ENCODE peak calls at places on chromosomes 1 and 21, in six cellular contexts. O is AG09319, V is GM20000, Z is breast epithelium, L is psoas muscle, W is DND-41. I is an unnamed sample.

GRCh38 chr1:118862755-118863154 is 125.4 kb downstream of the TBX15 start:
- DNase-seq in V (no peak), O (no peak), Z (no peak), L (no peak), W (no peak), I (no peak)

GRCh38 chr1:25550683-25551310 is 7.4 kb downstream of the LDLRAP1 start:
- DNase-seq in W (no peak), Z (no peak), V (no peak), O (no peak), L (no peak), I (no peak)

GRCh38 chr1:45004281-45004920 is 6.7 kb downstream of the HECTD3 start:
- DNase-seq in O (no peak), V (no peak), L (no peak), W (no peak), Z (no peak), I (no peak)

GRCh38 chr1:201009967-201010645 is 13.4 kb downstream of the KIF21B start:
- DNase-seq in W (no peak), Z (no peak), O (no peak), L (no peak), V (no peak), I (no peak)

GRCh38 chr1:47792786-47793185 is 204.4 kb downstream of the TRABD2B start:
- DNase-seq in V (no peak), L (no peak), Z (no peak), O (no peak), W (no peak), I (no peak)

GRCh38 chr1:109876617-109877319 is 33.9 kb upstream of the CSF1 start:
- DNase-seq in V (no peak), Z (no peak), W (no peak), O (no peak), L (no peak), I (no peak)

GRCh38 chr1:241475688-241476087 is 43.9 kb downstream of the FH start:
- DNase-seq in V (no peak), L (no peak), W (no peak), O (no peak), Z (no peak), I (no peak)

GRCh38 chr1:116203936-116204335 is 92.7 kb downstream of the MAB21L3 start:
- DNase-seq in W (no peak), Z (no peak), V (no peak), O (no peak), L (no peak), I (no peak)

GRCh38 chr1:204972461-204972860 is 70.6 kb upstream of the CNTN2 start:
- DNase-seq in L (no peak), O (no peak), W (no peak), Z (no peak), V (no peak), I (no peak)

GRCh38 chr1:161420763-161421455 is 53.2 kb upstream of the CFAP126 start:
- DNase-seq in W (no peak), Z (no peak), O (no peak), L (no peak), V (no peak), I (no peak)

GRCh38 chr21:31714741-31715365 is 17.1 kb downstream of the SCAF4 start:
- DNase-seq in L (no peak), O (no peak), W (no peak), Z (no peak), V (no peak), I (no peak)

GRCh38 chr1:201111156-201111555 is 1.1 kb downstream of the CACNA1S start:
- DNase-seq in O (no peak), L (no peak), V (no peak), Z (no peak), W (no peak), I (no peak)

GRCh38 chr1:117821782-117822447 is 107.5 kb downstream of the GDAP2 start:
- DNase-seq in Z (no peak), V (no peak), L (no peak), W (peak; percentile 23), O (peak; percentile 82), I (no peak)

GRCh38 chr1:151060241-151061011 is at the start of gene MLLT11:
- DNase-seq in Z (no peak), O (no peak), W (peak; percentile 91), V (peak; percentile 36), L (peak; percentile 27), I (no peak)

GRCh38 chr1:169509354-169509753 is 23.6 kb upstream of the SLC19A2 start:
- DNase-seq in V (no peak), L (no peak), O (no peak), Z (no peak), W (no peak), I (no peak)

GRCh38 chr21:32143222-32143939 is 135.5 kb downstream of the MIS18A start:
- DNase-seq in Z (no peak), L (peak; percentile 36), O (peak; percentile 14), W (no peak), V (no peak), I (no peak)

GRCh38 chr21:33478858-33479678 is 706 bp downstream of the TMEM50B start:
- DNase-seq in L (peak; percentile 29), Z (no peak), V (peak; percentile 76), W (peak; percentile 52), O (no peak), I (peak; percentile 75)

GRCh38 chr1:153395136-153395685 is 4.3 kb upstream of the S100A8 start:
- DNase-seq in W (no peak), L (peak; percentile 35), Z (no peak), O (no peak), V (no peak), I (peak; percentile 49)

GRCh38 chr1:13520985-13521384 is 7.2 kb upstream of the LRRC38 start:
- DNase-seq in V (no peak), O (no peak), L (no peak), W (no peak), Z (no peak), I (no peak)

GRCh38 chr1:228099331-228099732 is 3.8 kb downstream of the C1orf35 start:
- DNase-seq in O (no peak), Z (no peak), W (no peak), V (peak; percentile 2), L (peak; percentile 7), I (peak; percentile 68)

GRCh38 chr1:100538935-100539835 is 1.2 kb downstream of the GPR88 start:
- DNase-seq in L (peak; percentile 19), O (no peak), W (no peak), V (peak; percentile 60), Z (no peak), I (no peak)
- TF ChIP-seq CTCF in L (no peak), O (peak; percentile 15), W (no peak), V (no peak), Z (no peak), I (no peak)

GRCh38 chr1:235330918-235331285 is 2.5 kb downstream of the GGPS1 start:
- DNase-seq in O (no peak), Z (no peak), W (no peak), L (no peak), V (no peak), I (no peak)

GRCh38 chr1:235327559-235328270 is at the start of gene ARID4B:
- DNase-seq in O (no peak), W (no peak), L (peak; percentile 78), Z (peak; percentile 81), V (peak; percentile 95), I (no peak)

GRCh38 chr1:235331391-235331790 is 3.0 kb downstream of the GGPS1 start:
- DNase-seq in Z (no peak), W (no peak), V (no peak), O (no peak), L (no peak), I (no peak)

GRCh38 chr1:235328271-235329138 is at the start of gene GGPS1:
- DNase-seq in W (peak; percentile 98), O (peak; percentile 99), L (peak; percentile 98), Z (peak; percentile 98), V (peak; percentile 92), I (peak; percentile 99)

DNA sequence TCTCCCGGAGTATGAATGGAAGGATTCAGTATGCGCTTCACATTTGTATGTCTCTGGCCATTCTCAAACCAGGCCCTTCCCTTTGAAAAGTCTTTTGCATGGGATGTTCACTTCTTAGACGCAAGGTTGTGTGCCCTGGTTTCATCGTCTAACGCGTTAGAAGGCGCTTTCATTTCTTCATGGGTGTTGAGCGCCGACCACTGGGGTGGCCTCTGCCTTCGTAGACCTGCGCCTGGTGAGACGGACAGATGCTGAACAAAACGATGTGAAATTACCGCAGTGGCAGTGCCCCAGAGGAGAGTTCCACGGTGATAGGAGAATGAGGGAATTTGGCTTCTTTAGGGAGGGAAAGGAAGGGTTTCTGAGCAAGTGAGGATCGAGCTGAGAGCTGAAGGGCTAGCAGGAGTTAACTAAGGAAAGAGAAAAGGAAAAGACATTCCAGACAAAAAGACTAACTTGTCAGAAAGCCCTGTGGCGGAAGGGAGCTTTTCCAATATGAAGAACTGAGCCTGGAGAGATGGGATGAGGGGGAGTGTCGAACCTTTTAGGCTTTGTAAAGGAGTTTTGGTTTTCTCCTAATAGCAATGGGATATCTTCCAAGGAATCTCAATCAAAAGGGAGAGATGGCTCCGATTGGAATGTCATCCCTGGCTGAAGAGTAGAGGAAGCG is 904 bp downstream of the GGPS1 start:
- DNase-seq in W (peak; percentile 54), Z (no peak), V (peak; percentile 44), L (no peak), O (no peak), I (peak; percentile 74)
- TF ChIP-seq CTCF in W (peak; percentile 58), Z (no peak), V (no peak), L (no peak), O (peak; percentile 10), I (no peak)

GRCh38 chr1:57235782-57236181 is 188.1 kb downstream of the DAB1 start:
- DNase-seq in V (no peak), Z (no peak), W (no peak), L (no peak), O (no peak), I (no peak)

GRCh38 chr1:57234459-57234858 is 189.4 kb downstream of the DAB1 start:
- DNase-seq in O (no peak), W (no peak), Z (no peak), V (no peak), L (no peak), I (no peak)

GRCh38 chr1:57232500-57232899 is 191.4 kb downstream of the DAB1 start:
- DNase-seq in W (no peak), V (no peak), O (no peak), L (no peak), Z (no peak), I (no peak)

DNA sequence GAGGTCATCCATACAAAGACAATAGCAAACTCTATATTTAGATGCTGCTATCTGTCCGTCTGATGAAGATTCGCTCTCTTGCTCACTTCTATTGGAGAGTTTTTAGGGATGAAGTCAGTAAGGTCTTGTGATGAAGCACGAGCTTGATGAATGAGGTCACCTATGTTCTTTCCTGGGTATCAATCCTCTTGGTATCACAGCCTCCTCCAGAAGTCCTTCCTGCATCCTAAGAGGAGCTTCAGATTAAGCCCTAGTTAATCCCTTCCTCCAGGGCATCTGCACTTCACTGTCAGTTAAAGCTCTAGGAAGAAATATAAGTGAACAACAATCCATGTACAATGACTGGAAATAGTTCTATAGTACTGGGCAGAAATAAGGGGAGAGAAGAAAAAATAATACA is 185.5 kb downstream of the DAB1 start:
- DNase-seq in Z (no peak), L (no peak), W (no peak), V (no peak), O (no peak), I (no peak)
- TF ChIP-seq CTCF in Z (no peak), L (no peak), W (no peak), V (no peak), O (no peak), I (no peak)

DNA sequence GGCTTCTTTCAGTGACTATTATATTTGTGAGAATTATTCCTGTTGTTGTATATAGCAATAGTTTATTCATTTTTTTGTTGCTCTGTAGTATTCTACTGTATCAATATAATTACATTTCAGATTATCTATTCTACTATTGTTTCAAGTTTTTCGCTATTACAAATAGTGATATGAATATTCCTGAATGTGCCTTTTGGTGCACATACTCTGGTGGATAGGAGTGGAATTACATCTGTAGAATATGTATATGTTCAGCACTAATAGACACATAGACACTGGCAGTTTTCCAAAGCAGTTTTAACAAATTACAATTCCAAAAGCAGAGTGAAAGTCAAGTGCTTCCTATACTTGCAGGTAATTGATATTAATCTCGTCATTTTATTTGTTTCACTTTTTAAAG is 696.2 kb upstream of the PRMT6 start:
- DNase-seq in Z (no peak), L (no peak), O (no peak), W (no peak), V (no peak), I (no peak)
- TF ChIP-seq CTCF in Z (no peak), L (no peak), O (no peak), W (no peak), V (no peak), I (no peak)